ENCODE peak calls at places on chromosome 15, in five cellular contexts. V, K, A, E and Z are unnamed samples.

GRCh38 chr15:100902436-100903190 is 16.5 kb upstream of the LRRK1 start:
- DNase-seq in V (peak), K (no peak), A (peak), E (no peak), Z (no peak)

GRCh38 chr15:88909956-88910831 is 3.0 kb downstream of the MFGE8 start:
- DNase-seq in V (no peak), K (no peak), A (no peak), E (no peak), Z (no peak)

GRCh38 chr15:40843885-40844542 is at the start of gene SPINT1:
- DNase-seq in V (peak), K (no peak), A (no peak), E (peak), Z (no peak)

GRCh38 chr15:56454841-56455240 is 10.1 kb downstream of the MNS1 start:
- DNase-seq in V (no peak), K (no peak), A (no peak), E (no peak), Z (no peak)

GRCh38 chr15:45476395-45476794 is 46.2 kb downstream of the SLC30A4 start:
- DNase-seq in V (no peak), K (no peak), A (no peak), E (no peak), Z (no peak)

GRCh38 chr15:86743283-86743903 is 663.7 kb downstream of the AGBL1 start:
- DNase-seq in V (peak), K (no peak), A (peak), E (peak), Z (no peak)

GRCh38 chr15:91521996-91522395 is 331.5 kb upstream of the SLCO3A1 start:
- DNase-seq in V (no peak), K (no peak), A (no peak), E (no peak), Z (no peak)

GRCh38 chr15:82952156-82953081 is at the start of gene HOMER2:
- DNase-seq in V (peak), K (no peak), A (peak), E (peak), Z (no peak)

GRCh38 chr15:20357139-20358065 is 184.2 kb downstream of the GOLGA6L6 start:
- DNase-seq in V (no peak), K (no peak), A (no peak), E (peak), Z (no peak)

GRCh38 chr15:88644741-88645140 is 5.9 kb downstream of the ISG20 start:
- DNase-seq in V (no peak), K (no peak), A (no peak), E (no peak), Z (no peak)

GRCh38 chr15:80211976-80212375 is 40.0 kb downstream of the CTXND1 start:
- DNase-seq in V (no peak), K (no peak), A (no peak), E (no peak), Z (no peak)

GRCh38 chr15:82630033-82630432 is 17.1 kb downstream of the CPEB1 start:
- DNase-seq in V (no peak), K (no peak), A (no peak), E (no peak), Z (no peak)

GRCh38 chr15:97995881-97996603 is 35.5 kb downstream of the ARRDC4 start:
- DNase-seq in V (no peak), K (no peak), A (no peak), E (no peak), Z (no peak)

GRCh38 chr15:91099616-91100560 is at the start of gene SV2B:
- DNase-seq in V (peak), K (no peak), A (no peak), E (no peak), Z (no peak)

GRCh38 chr15:70379938-70380337 is 282.2 kb upstream of the TLE3 start:
- DNase-seq in V (no peak), K (no peak), A (no peak), E (no peak), Z (no peak)

GRCh38 chr15:49758856-49759255 is 138.0 kb downstream of the DTWD1 start:
- DNase-seq in V (no peak), K (no peak), A (no peak), E (no peak), Z (no peak)

GRCh38 chr15:100690032-100690785 is 87.8 kb downstream of the ASB7 start:
- DNase-seq in V (no peak), K (no peak), A (no peak), E (no peak), Z (no peak)

DNA sequence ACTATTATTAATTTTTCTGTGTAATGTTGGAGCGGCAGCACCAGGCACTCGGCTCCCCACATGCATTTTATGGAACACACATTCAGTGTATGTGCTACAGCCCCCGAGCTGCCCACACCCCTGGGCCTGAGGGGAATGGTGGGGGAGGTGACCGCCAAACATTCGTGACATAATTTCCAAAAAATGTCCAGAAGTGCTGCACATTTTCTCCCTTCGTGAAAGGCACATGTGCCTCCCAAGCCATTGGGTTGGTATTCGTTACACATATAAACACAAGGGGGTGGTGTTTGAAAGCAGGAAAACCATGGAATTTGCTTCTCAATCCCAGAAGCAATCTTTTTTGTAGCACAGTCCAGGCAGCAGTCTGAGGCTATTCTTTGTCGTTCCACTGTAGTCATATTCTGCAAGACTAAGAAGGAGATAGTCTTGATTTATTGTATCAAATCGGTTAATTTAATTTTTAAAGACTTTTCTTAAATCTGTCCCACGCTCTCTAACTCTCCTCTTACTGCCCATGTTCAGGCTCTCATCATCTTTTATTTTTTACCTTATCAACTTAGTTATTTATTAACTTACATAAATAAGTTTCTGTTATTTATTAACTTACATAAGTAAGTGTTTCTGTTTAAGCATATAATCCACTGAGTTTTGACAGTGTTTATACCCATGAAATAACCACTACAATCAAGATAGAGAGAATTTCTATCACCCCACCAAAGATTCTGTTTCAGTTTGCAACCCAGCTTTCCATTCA is 39.2 kb upstream of the POLR2M start:
- DNase-seq in V (peak), K (no peak), A (peak), E (no peak), Z (no peak)
- TF ChIP-seq ZBTB33 in V (no peak), K (no peak), A (no peak), E (no peak), Z (no peak)

GRCh38 chr15:76139368-76140068 is 79.7 kb downstream of the TMEM266 start:
- DNase-seq in V (peak), K (peak), A (peak), E (peak), Z (peak)
- TF ChIP-seq YY1 in V (no peak), K (peak), A (no peak), E (no peak), Z (no peak)

DNA sequence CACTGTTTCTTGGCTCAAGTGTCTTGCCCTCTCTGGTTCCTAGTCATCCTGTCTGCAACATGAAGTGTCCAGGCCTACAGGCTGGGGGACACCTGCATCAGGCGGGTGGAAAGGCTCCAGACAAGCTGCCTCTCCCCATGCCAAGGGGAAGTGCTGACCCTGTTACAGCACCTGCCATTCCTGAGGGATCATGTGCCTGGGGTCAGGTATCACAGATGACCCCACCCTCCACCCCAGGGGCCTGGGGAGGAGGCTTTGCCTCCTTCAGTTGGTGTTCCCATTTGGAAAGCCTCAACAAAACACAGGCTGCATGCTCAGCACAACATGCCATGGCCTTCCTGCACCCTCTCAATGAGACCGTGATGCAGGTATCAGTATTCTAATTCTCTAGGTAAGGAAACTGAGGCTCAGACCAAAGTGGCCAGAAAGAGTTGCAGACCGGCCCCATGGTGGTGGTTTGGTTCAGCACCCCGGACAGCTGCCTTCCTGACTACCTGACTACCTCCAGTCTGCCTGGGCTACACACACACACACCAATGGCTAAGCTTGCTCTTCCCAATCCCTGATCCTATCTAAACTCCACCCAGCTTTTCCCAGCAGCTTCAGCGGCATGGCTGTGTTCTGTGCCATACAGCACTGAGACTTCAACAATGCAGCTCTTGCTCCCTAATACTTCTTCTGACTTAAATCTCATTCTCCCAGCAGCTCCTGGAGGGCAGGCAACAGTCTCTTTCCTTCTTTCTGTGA is 69.7 kb upstream of the LINGO1 start:
- DNase-seq in V (no peak), K (no peak), A (no peak), E (peak), Z (no peak)
- TF ChIP-seq ZBTB33 in V (no peak), K (no peak), A (no peak), E (no peak), Z (no peak)

GRCh38 chr15:79015416-79015815 is 70.6 kb upstream of the CTSH start:
- DNase-seq in V (no peak), K (no peak), A (no peak), E (no peak), Z (no peak)
- TF ChIP-seq YY1 in V (no peak), K (no peak), A (no peak), E (no peak), Z (no peak)

DNA sequence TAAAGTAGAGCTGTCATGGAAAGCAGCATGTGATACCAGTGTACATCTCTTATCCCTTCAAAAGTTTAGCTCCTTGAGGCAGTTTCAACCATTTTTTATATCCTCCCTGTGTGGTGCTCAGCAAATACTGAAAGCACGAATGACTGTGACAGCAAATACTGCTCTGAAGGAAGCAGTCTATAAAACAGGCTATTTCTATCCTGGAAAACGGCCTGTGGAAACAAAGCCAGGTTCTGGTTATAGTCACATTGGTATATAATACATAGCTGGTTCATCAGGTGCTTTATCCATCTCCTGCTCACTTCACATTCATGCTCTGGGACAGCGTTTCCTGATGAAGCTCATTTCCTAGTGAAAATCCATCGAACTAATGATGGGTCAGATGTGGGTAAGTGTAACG is 275.6 kb upstream of the C2CD4B start:
- DNase-seq in V (no peak), K (no peak), A (no peak), E (no peak), Z (no peak)
- TF ChIP-seq ZBTB33 in V (no peak), K (no peak), A (no peak), E (no peak), Z (no peak)

GRCh38 chr15:69031013-69032001 is 16.8 kb downstream of the NOX5 start:
- DNase-seq in V (peak), K (no peak), A (no peak), E (peak), Z (peak)
- TF ChIP-seq YY1 in V (no peak), K (no peak), A (no peak), E (no peak), Z (peak)

DNA sequence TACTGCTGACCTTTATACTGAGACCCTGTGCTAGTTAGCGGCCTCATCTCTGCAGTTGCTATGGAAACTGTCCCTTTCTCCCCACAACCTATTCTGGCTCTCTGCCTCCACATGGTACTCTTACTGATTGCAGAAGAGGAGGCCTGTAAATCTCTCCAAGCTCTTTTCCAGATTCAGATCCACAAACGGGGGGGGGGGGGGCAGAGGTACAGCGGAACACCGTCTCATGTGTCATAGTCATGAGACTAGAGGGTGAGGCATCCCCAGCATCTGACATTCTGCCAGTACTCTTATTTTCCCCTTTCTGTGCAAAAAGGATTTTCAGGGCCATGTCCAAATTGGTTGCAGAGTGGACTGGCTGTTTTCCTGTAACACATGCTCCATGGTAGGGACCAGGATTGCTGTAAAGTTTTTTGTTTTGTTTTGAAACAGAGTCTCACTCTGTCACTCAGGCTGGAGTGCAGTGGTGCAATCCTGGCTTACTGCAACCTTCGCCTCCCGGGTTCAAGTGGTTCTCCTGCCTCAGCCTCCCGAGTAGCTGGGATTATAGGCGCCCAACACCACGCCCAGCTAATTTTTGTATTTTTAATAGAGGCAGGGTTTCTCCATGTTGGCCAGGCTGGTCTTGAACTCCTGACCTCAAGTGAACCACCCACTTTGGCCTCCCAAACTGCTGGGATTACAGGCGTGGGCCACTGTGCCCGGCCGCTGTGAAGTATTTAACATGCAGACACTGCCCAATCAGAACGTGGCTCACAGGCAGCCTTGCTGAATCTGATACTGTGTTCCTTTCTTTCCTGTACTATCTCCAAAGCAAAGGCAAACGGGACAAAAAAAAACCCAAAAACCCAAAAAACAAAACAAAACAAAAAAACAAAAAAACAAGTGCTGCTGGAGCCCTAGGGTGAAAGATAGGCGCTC is 8.1 kb upstream of the MAP1A start:
- DNase-seq in V (peak), K (no peak), A (peak), E (no peak), Z (no peak)
- TF ChIP-seq ZBTB33 in V (no peak), K (no peak), A (no peak), E (no peak), Z (no peak)

DNA sequence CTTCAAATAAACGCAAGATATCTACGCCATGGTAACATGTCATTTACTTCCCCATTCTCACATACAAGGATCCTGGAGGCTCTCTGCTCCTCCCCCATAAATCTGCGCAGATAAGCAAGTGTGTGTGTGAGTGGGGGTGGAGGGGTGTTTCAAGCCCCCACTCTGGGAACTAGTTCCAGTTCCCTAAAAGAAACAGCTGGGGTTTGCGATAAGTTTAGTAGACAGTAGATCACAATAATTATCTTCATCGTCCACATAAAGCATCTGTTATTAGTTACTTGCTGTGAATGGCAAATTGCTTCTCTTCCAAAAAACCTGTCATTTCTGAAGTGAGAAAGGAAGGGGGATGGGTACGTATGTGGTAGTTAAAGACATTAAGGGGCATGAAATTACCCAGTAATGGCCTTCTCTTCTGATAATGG is 79.8 kb downstream of the RBPMS2 start:
- DNase-seq in V (peak), K (no peak), A (no peak), E (peak), Z (no peak)
- TF ChIP-seq YY1 in V (no peak), K (no peak), A (no peak), E (no peak), Z (no peak)

GRCh38 chr15:31605467-31605931 is 278.9 kb downstream of the KLF13 start:
- DNase-seq in V (peak), K (no peak), A (no peak), E (no peak), Z (no peak)
- TF ChIP-seq ZBTB33 in V (no peak), K (no peak), A (no peak), E (no peak), Z (no peak)